ENCODE peak calls at places on chromosomes 7 and 10, in four cellular contexts. H is IMR-90, Q is neural progenitor cell, A is PC-9. J is an unnamed sample. For H3K4me1, the result is how much of the 10 kb centered on the place peaks cover.

GRCh38 chr7:102286237-102287081 is at the start of gene SH2B2:
- DNase-seq in Q (peak), A (peak), H (peak), J (peak)

GRCh38 chr7:117399820-117400422 is 27.4 kb downstream of the ASZ1 start:
- DNase-seq in Q (no peak), H (peak), A (no peak), J (no peak)

GRCh38 chr7:123210986-123211385 is 11.2 kb upstream of the SLC13A1 start:
- DNase-seq in H (no peak), Q (no peak), A (no peak), J (no peak)

GRCh38 chr10:107232013-107232412 is 67.5 kb upstream of the SORCS1 start:
- DNase-seq in Q (no peak), H (no peak), A (no peak), J (no peak)

GRCh38 chr7:81367335-81367801 is 402.5 kb downstream of the HGF start:
- DNase-seq in H (peak), Q (no peak), A (no peak), J (no peak)

GRCh38 chr7:129831424-129832058 is 121.2 kb downstream of the UBE2H start:
- DNase-seq in Q (peak), H (peak), A (peak), J (no peak)

GRCh38 chr10:102714621-102715455 is at the start of gene SFXN2:
- DNase-seq in A (no peak), H (no peak), Q (peak), J (no peak)

GRCh38 chr10:15313844-15314243 is 57.2 kb downstream of the FAM171A1 start:
- DNase-seq in A (no peak), H (no peak), Q (no peak), J (no peak)

GRCh38 chr7:130144632-130145171 is 60.5 kb downstream of the TMEM209 start:
- DNase-seq in H (peak), A (peak), Q (no peak), J (no peak)

GRCh38 chr10:95217476-95217875 is 23.4 kb downstream of the ACSM6 start:
- DNase-seq in Q (no peak), A (no peak), H (peak), J (no peak)

GRCh38 chr10:128704716-128705115 is 578.5 kb upstream of the MKI67 start:
- DNase-seq in A (no peak), H (no peak), Q (no peak), J (no peak)

GRCh38 chr7:74633451-74633921 is 24.0 kb upstream of the GTF2I start:
- DNase-seq in Q (no peak), H (no peak), A (peak), J (no peak)

GRCh38 chr10:3167611-3168330 is 4.8 kb downstream of the PITRM1 start:
- DNase-seq in Q (no peak), H (no peak), A (no peak), J (no peak)

GRCh38 chr10:71280216-71280615 is 38.8 kb upstream of the SLC29A3 start:
- DNase-seq in Q (no peak), H (no peak), A (no peak), J (no peak)

GRCh38 chr10:71312840-71313789 is 5.9 kb upstream of the SLC29A3 start:
- DNase-seq in H (peak), Q (no peak), A (no peak), J (no peak)

GRCh38 chr10:112240441-112240840 is 42.8 kb upstream of the TECTB start:
- DNase-seq in H (no peak), Q (no peak), A (no peak), J (no peak)

GRCh38 chr7:27168265-27168947 is 3.1 kb upstream of the HOXA9 start:
- DNase-seq in A (no peak), Q (peak), H (no peak), J (no peak)

GRCh38 chr10:132456881-132457280 is 59.9 kb downstream of the PWWP2B start:
- DNase-seq in A (no peak), Q (no peak), H (no peak), J (no peak)

GRCh38 chr7:84232653-84233052 is 38.1 kb upstream of the SEMA3A start:
- DNase-seq in A (no peak), H (peak), Q (peak), J (no peak)

GRCh38 chr7:55572378-55573233 is at the start of gene VOPP1:
- DNase-seq in A (peak), Q (peak), H (peak), J (peak)

GRCh38 chr7:11436317-11436716 is 395.7 kb downstream of the THSD7A start:
- DNase-seq in Q (no peak), H (peak), A (no peak), J (no peak)

GRCh38 chr10:5534051-5534821 is 9.5 kb downstream of the CALML3 start:
- DNase-seq in H (no peak), Q (no peak), A (no peak), J (peak)

GRCh38 chr10:118332948-118333710 is 9.0 kb downstream of the FAM204A start:
- DNase-seq in Q (no peak), H (peak), A (no peak), J (no peak)

GRCh38 chr10:103693070-103693811 is 162.1 kb downstream of the SH3PXD2A start:
- DNase-seq in Q (peak), A (no peak), H (no peak), J (no peak)

GRCh38 chr7:95511716-95512260 is 26.0 kb downstream of the ASB4 start:
- DNase-seq in A (peak), Q (peak), H (peak), J (peak)

GRCh38 chr10:124639646-124640045 is 104.5 kb downstream of the FAM53B start:
- DNase-seq in H (no peak), Q (no peak), A (no peak), J (no peak)

GRCh38 chr7:12729112-12729511 is 41.7 kb downstream of the ARL4A start:
- DNase-seq in H (peak), A (no peak), Q (peak), J (no peak)

GRCh38 chr10:71635867-71636266 is 83.7 kb downstream of the C10orf105 start:
- DNase-seq in H (no peak), A (no peak), Q (no peak), J (no peak)

GRCh38 chr10:84263716-84264115 is 18.9 kb downstream of the RGR start:
- DNase-seq in A (no peak), Q (no peak), H (no peak), J (no peak)

GRCh38 chr10:28217848-28218247 is 85.0 kb downstream of the MPP7 start:
- DNase-seq in A (no peak), H (peak), Q (no peak), J (no peak)

GRCh38 chr10:117830832-117831231 is 215.9 kb downstream of the RAB11FIP2 start:
- DNase-seq in H (no peak), A (no peak), Q (peak), J (no peak)

GRCh38 chr7:139679731-139680594 is 97.8 kb downstream of the HIPK2 start:
- DNase-seq in A (no peak), H (peak), Q (no peak), J (peak)

GRCh38 chr7:155808551-155809331 is 3.5 kb downstream of the SHH start:
- DNase-seq in H (no peak), A (no peak), Q (peak), J (peak)

GRCh38 chr10:43842496-43842895 is 193.8 kb upstream of the ZNF32 start:
- DNase-seq in A (no peak), H (no peak), Q (no peak), J (no peak)

GRCh38 chr10:112981553-112981952 is 31.5 kb downstream of the TCF7L2 start:
- DNase-seq in H (no peak), Q (no peak), A (no peak), J (no peak)

GRCh38 chr7:39894904-39895303 is 55.2 kb upstream of the CDK13 start:
- DNase-seq in Q (no peak), A (no peak), H (peak), J (no peak)

GRCh38 chr10:76007206-76007605 is 575.8 kb downstream of the LRMDA start:
- DNase-seq in Q (peak), H (no peak), A (no peak), J (no peak)

GRCh38 chr10:61140765-61141392 is 196.9 kb upstream of the RHOBTB1 start:
- DNase-seq in H (peak), Q (peak), A (peak), J (peak)

GRCh38 chr7:137987563-137987962 is 14.3 kb downstream of the CREB3L2 start:
- DNase-seq in A (no peak), H (no peak), Q (no peak), J (no peak)

GRCh38 chr7:137987968-137988367 is 13.9 kb downstream of the CREB3L2 start:
- DNase-seq in A (no peak), Q (no peak), H (no peak), J (no peak)

GRCh38 chr7:137989590-137989989 is 12.3 kb downstream of the CREB3L2 start:
- DNase-seq in H (peak), A (no peak), Q (no peak), J (no peak)

GRCh38 chr7:137990251-137990901 is 11.5 kb downstream of the CREB3L2 start:
- DNase-seq in A (no peak), Q (no peak), H (peak), J (no peak)

GRCh38 chr7:137989127-137989526 is 12.8 kb downstream of the CREB3L2 start:
- DNase-seq in Q (no peak), H (no peak), A (no peak), J (no peak)
- H3K4me1 ChIP-seq in Q (under half), H (under half), A (under half), J (half or more)

GRCh38 chr7:152859781-152860191 is 100.2 kb downstream of the ACTR3B start:
- DNase-seq in Q (peak), H (no peak), A (no peak), J (no peak)
- TF ChIP-seq CTCF in Q (peak), H (peak), A (peak), J (peak)

GRCh38 chr10:621981-622740 is 67.3 kb downstream of the DIP2C start:
- DNase-seq in H (peak), Q (no peak), A (no peak), J (no peak)
- H3K4me1 ChIP-seq in H (under half), Q (under half), A (under half), J (under half)

DNA sequence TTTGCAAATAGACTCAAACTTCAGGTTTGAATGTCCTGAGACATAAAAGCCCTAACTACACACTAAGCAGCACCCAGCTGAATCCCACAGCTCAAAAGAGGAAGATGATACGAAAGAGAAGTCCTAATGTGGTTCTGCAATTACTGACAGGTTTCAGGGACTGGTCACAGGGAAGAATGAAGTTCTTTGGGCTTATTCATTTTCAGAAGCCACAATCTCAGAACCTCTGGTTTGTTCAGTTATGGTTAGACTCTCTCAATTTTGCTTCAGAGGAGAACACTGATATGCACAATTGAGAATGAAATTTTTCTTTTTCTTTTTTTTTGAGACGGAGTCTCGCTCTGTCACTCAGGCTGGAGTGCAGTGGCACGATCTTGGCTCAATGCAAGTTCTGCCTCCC is 94.6 kb upstream of the FAM180A start:
- DNase-seq in A (no peak), Q (no peak), H (no peak), J (no peak)
- TF ChIP-seq CTCF in A (no peak), Q (no peak), H (no peak), J (no peak)

DNA sequence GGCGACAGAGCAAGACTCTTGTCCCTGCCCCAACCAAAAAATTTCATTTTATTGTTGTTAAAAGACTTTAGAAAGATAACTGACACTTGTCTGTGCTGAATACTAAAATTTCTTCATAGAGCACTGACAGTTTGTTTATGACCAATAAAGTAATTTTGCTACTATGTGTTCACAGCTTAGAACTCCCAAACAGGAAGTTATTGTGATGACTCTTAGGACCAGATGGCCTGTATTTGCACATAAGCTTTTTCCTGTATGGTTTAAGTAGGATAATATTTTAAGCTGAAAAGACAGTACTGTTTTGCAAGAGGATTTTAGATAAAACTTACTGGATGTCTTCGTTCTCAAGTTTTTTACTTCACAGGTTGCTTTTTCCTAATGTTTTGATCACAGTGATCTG is 80.7 kb downstream of the MMRN2 start:
- DNase-seq in A (no peak), H (peak), Q (no peak), J (no peak)
- H3K4me1 ChIP-seq in A (under half), H (under half), Q (under half), J (under half)

DNA sequence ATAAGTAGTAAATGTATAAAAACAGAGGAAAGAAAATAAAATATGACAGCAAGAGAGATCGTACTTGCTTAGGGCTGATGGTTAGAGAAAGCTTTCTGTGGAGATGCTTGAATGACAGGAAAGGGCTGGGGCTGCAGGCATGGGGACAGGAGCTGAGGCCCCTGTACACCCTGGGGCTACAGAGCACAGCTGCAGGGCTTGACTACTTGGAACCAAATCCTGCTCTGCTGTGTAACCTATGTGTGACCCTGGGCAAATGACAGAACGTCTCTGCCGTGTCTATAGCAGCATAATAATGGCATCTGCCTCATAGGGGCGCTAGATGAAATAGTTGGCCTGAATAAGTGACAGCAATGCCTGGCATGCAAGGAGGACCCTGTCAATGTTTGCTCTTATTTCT is 254.1 kb downstream of the USP6NL start:
- DNase-seq in A (no peak), Q (no peak), H (no peak), J (no peak)
- TF ChIP-seq CTCF in A (no peak), Q (peak), H (no peak), J (no peak)

GRCh38 chr7:98206451-98207330 is 4.5 kb upstream of the BHLHA15 start:
- DNase-seq in Q (no peak), A (no peak), H (no peak), J (peak)
- H3K4me1 ChIP-seq in Q (under half), A (under half), H (under half), J (under half)

GRCh38 chr7:8783229-8783628 is 349.8 kb downstream of the NXPH1 start:
- DNase-seq in H (no peak), Q (no peak), A (no peak), J (no peak)

GRCh38 chr7:8781166-8781565 is 347.8 kb downstream of the NXPH1 start:
- DNase-seq in H (no peak), Q (no peak), A (no peak), J (no peak)

DNA sequence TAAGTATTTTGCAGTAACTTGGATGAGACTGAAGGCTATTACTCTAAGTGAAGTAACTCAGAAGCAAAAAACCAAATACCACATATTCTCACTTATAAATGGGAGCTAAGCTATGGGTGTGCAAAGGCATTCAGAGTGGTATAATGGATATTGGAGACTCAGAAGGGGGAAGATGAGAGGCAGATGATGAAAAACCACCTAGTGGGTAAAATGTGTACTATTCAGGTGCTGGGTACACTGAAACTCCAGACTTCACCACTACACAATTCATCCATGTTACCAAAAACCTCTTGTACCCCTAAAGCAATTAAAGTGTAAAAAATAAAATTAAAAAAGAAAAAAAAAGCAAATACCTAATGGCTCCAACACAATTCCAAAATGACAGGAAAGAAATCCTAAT is 351.7 kb downstream of the NXPH1 start:
- DNase-seq in H (no peak), Q (no peak), A (no peak), J (no peak)
- TF ChIP-seq CTCF in H (no peak), Q (peak), A (no peak), J (peak)

J was measured in Caco-2.